ENCODE peak calls at places on chromosomes 13 and 19, in eight cellular contexts. I, Z, Y, O, F, T, K and X are unnamed samples.
A peak's percentile ranks its signal among the peaks of the same experiment; 100 is the strongest.

GRCh38 chr13:73069206-73069815 is 10.5 kb downstream of the KLF5 start:
- DNase-seq in K (peak; percentile 60), O (no peak), Z (no peak), F (no peak), T (no peak), Y (peak; percentile 51), I (peak; percentile 61), X (no peak)

GRCh38 chr19:42601811-42602443 is 7.2 kb upstream of the CEACAM8 start:
- DNase-seq in F (no peak), I (peak; percentile 11), O (no peak), T (peak; percentile 4), Z (no peak), Y (peak; percentile 44), K (peak; percentile 24), X (peak; percentile 87)

GRCh38 chr19:4345656-4346383 is 2.5 kb downstream of the MPND start:
- DNase-seq in Z (no peak), T (no peak), O (no peak), K (no peak), F (no peak), Y (no peak), I (no peak), X (no peak)

GRCh38 chr19:19278315-19278714 is 5.2 kb upstream of the TM6SF2 start:
- DNase-seq in Y (no peak), O (no peak), I (no peak), F (no peak), T (no peak), K (no peak), Z (no peak), X (no peak)

GRCh38 chr19:1226522-1227312 is 11.1 kb downstream of the CBARP start:
- DNase-seq in O (no peak), F (no peak), Z (no peak), T (no peak), K (no peak), Y (no peak), I (no peak), X (peak; percentile 66)

GRCh38 chr19:55406869-55407624 is 541 bp downstream of the UBE2S start:
- DNase-seq in I (no peak), F (peak; percentile 85), O (no peak), Y (no peak), K (no peak), Z (no peak), T (peak; percentile 37), X (peak; percentile 45)

GRCh38 chr13:104196611-104197010 is 1130.4 kb upstream of the SLC10A2 start:
- DNase-seq in K (no peak), O (no peak), T (no peak), F (no peak), Z (no peak), Y (no peak), I (no peak), X (no peak)

GRCh38 chr19:2917275-2918184 is 16.8 kb downstream of the ZNF57 start:
- DNase-seq in O (no peak), Y (no peak), K (no peak), I (no peak), T (no peak), Z (no peak), F (no peak), X (no peak)

GRCh38 chr13:50678464-50679162 is 164.9 kb downstream of the DLEU7 start:
- DNase-seq in I (peak; percentile 99), Z (no peak), T (peak; percentile 39), F (no peak), K (peak; percentile 60), O (peak; percentile 36), Y (peak; percentile 52), X (no peak)

GRCh38 chr13:112711528-112712265 is 21.9 kb downstream of the ATP11A start:
- DNase-seq in K (peak; percentile 98), F (peak; percentile 92), T (peak; percentile 97), O (peak; percentile 85), I (peak; percentile 97), Y (peak; percentile 77), Z (peak; percentile 75), X (peak; percentile 95)

GRCh38 chr19:48444129-48444932 is 1.5 kb upstream of the GRWD1 start:
- DNase-seq in I (no peak), Z (no peak), F (no peak), Y (no peak), T (no peak), K (no peak), O (no peak), X (peak; percentile 67)

GRCh38 chr19:48445256-48445605 is 552 bp upstream of the GRWD1 start:
- DNase-seq in T (peak; percentile 95), K (peak; percentile 94), I (peak; percentile 92), F (no peak), Z (no peak), Y (peak; percentile 61), O (peak; percentile 77), X (peak; percentile 80)

GRCh38 chr19:48446579-48446978 is 796 bp downstream of the GRWD1 start:
- DNase-seq in O (no peak), K (no peak), F (no peak), Z (no peak), T (no peak), Y (no peak), I (no peak), X (no peak)

GRCh38 chr19:48444933-48445194 is 919 bp upstream of the GRWD1 start:
- DNase-seq in F (no peak), O (no peak), Z (no peak), K (no peak), I (no peak), T (no peak), Y (no peak), X (no peak)

GRCh38 chr19:48445606-48446481 is at the start of gene GRWD1:
- DNase-seq in O (peak; percentile 95), Y (peak; percentile 94), T (peak; percentile 96), I (peak; percentile 94), F (peak; percentile 97), Z (peak; percentile 93), K (peak; percentile 94), X (peak; percentile 97)
- TF ChIP-seq CTCF in O (peak; percentile 7), Y (peak; percentile 22), T (peak; percentile 9), I (no peak), F (no peak), Z (no peak), K (peak; percentile 8), X (peak; percentile 37)

GRCh38 chr13:31909889-31910551 is 121.6 kb upstream of the FRY start:
- DNase-seq in F (no peak), Z (peak; percentile 62), O (peak; percentile 41), I (peak; percentile 23), K (peak; percentile 70), T (peak; percentile 80), Y (peak; percentile 63), X (peak; percentile 73)
- H3K9ac ChIP-seq in F (no peak overlapping the region), Z (no peak overlapping the region), O (no peak overlapping the region), I (no peak overlapping the region), K (no peak overlapping the region), T (no peak overlapping the region), Y (no peak overlapping the region), X (no peak overlapping the region)

GRCh38 chr19:28862238-28862637 is 350.7 kb downstream of the UQCRFS1 start:
- DNase-seq in O (no peak), Y (no peak), I (no peak), K (no peak), T (no peak), Z (no peak), F (no peak), X (no peak)
- H3K27ac ChIP-seq in O (no peak overlapping the region), Y (no peak overlapping the region), I (no peak overlapping the region), K (no peak overlapping the region), T (no peak overlapping the region), Z (no peak overlapping the region), F (no peak overlapping the region), X (no peak overlapping the region)

DNA sequence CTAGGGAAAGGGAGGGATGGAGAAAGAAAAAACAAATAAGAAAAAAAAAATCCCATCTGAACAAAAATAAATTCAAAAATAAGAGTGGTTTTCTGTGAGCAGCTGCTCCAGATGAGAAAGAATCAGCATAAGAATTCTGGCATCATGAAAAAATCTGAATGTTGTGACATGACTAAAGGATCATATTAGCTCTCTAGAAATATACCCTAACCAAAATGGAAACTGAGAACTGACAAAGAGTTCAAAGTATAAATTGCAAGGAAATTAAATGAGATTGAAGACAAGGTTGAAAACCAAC is 579.0 kb downstream of the UQCRFS1 start:
- DNase-seq in O (no peak), K (no peak), T (no peak), Y (no peak), I (no peak), F (no peak), Z (no peak), X (no peak)
- TF ChIP-seq CTCF in O (no peak), K (no peak), T (no peak), Y (no peak), I (no peak), F (no peak), Z (no peak), X (peak; percentile 11)

DNA sequence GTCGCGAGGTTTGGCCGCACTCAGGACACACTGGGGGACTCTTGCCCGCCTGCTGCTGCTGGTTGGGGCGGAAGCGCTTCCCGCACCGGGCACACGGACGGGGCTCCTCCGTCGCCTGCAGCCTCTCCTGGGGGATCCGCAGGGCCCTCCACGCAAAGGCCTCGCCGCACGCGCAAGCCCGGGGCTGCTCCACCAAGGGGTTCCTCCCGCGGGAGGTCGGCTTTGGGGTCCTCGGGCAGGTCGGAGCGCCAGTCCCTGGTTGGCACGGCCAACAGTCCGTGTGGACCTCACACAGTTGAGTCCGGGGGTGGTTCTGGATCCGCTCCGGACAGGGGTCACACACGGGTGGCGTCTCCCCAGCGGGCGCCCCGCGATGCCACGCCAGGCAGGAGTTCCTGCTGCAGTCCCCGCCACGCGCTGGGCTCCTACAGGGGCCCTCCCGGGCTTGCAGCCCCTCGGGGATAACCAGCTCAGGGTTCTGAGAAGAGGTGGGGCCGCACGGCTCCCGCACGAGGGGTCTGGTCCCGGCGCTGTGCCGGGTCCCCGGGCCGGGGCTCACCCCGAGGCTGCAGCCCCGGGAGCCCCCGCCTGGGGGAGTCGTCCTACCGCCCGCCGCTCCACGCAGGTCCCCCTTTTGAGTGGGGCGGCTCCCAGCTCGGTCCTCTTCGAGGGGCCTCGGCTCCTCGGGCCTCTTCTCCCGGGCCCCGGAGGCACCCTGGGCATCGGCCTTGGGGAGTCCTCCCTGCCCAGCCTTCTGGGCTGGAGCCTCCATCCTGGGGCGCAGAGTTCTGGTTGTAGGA is 6.2 kb upstream of the ZNF497 start:
- DNase-seq in F (no peak), Z (no peak), T (no peak), Y (no peak), K (no peak), O (no peak), I (no peak), X (no peak)
- H3K9ac ChIP-seq in F (no peak overlapping the region), Z (no peak overlapping the region), T (no peak overlapping the region), Y (no peak overlapping the region), K (no peak overlapping the region), O (no peak overlapping the region), I (no peak overlapping the region), X (no peak overlapping the region)